ENCODE peak calls at places on chromosomes 5 and 9, in ten cellular contexts. G, E, O, F, P, U, B, I, Q and D are unnamed samples.

GRCh38 chr9:125631391-125632085 is 75.5 kb downstream of the MAPKAP1 start:
- DNase-seq in G (no peak), E (peak), P (no peak), I (no peak), Q (peak), B (no peak), F (peak), O (peak), U (peak), D (peak)

GRCh38 chr5:120108586-120109254 is 355.4 kb upstream of the PRR16 start:
- DNase-seq in O (no peak), U (no peak), P (no peak), F (peak), Q (no peak), E (no peak), B (no peak), I (no peak), G (no peak), D (peak)

GRCh38 chr9:131739988-131740648 is at the start of gene RAPGEF1:
- DNase-seq in G (peak), E (peak), F (peak), I (peak), B (no peak), Q (peak), U (peak), O (peak), P (peak), D (no peak)

GRCh38 chr5:116810937-116811336 is 236.3 kb upstream of the SEMA6A start:
- DNase-seq in F (no peak), P (no peak), G (no peak), O (no peak), U (no peak), E (no peak), Q (no peak), B (no peak), I (no peak), D (no peak)

GRCh38 chr5:150492621-150493020 is 15.3 kb upstream of the NDST1 start:
- DNase-seq in B (no peak), I (no peak), G (no peak), F (peak), E (peak), O (no peak), P (no peak), Q (no peak), U (no peak), D (peak)

GRCh38 chr9:107890921-107891465 is 401.4 kb upstream of the KLF4 start:
- DNase-seq in F (peak), I (no peak), E (no peak), B (no peak), P (no peak), G (no peak), O (no peak), U (no peak), Q (no peak), D (peak)

GRCh38 chr5:124036786-124037185 is 524.8 kb downstream of the CSNK1G3 start:
- DNase-seq in F (no peak), I (no peak), O (no peak), G (no peak), B (no peak), P (no peak), U (no peak), Q (no peak), E (no peak), D (no peak)

GRCh38 chr9:93183663-93184438 is at the start of gene WNK2:
- DNase-seq in O (peak), Q (peak), F (no peak), U (peak), E (no peak), G (peak), B (no peak), I (peak), P (peak), D (no peak)

GRCh38 chr9:96342553-96343245 is 40.7 kb upstream of the HSD17B3 start:
- DNase-seq in I (no peak), F (no peak), P (no peak), E (no peak), B (no peak), U (no peak), Q (no peak), O (no peak), G (no peak), D (no peak)

GRCh38 chr9:87596862-87597261 is 99.2 kb downstream of the DAPK1 start:
- DNase-seq in U (no peak), P (no peak), Q (no peak), O (no peak), B (peak), E (no peak), F (no peak), G (peak), I (peak), D (no peak)

GRCh38 chr5:74685979-74686631 is 1.1 kb downstream of the HEXB start:
- DNase-seq in B (peak), F (peak), P (peak), U (peak), G (no peak), O (peak), I (no peak), Q (peak), E (no peak), D (peak)

GRCh38 chr9:33381231-33381791 is 21.1 kb downstream of the AQP7 start:
- DNase-seq in E (no peak), G (no peak), U (no peak), I (no peak), Q (no peak), O (no peak), P (no peak), B (no peak), F (no peak), D (peak)